ENCODE peak calls at places on chromosomes 6 and 20, in six cellular contexts. A is neuronal stem cell, W is H9, C is H1, H is mesenchymal stem cell, D is trophoblast cell. X is an unnamed sample.
A peak's percentile ranks its signal among the peaks of the same experiment; 100 is the strongest.

GRCh38 chr6:154938245-154938583 is 56.9 kb upstream of the TIAM2 start:
- DNase-seq in A (no peak), W (no peak), C (no peak), H (no peak), D (no peak), X (no peak)

GRCh38 chr6:13183446-13184088 is 144.8 kb downstream of the TBC1D7 start:
- DNase-seq in A (no peak), W (no peak), C (no peak), H (no peak), D (no peak), X (no peak)

GRCh38 chr6:66638099-66638498 is 931.1 kb upstream of the EYS start:
- DNase-seq in A (no peak), W (no peak), C (no peak), H (no peak), D (no peak), X (no peak)

GRCh38 chr6:77298298-77298697 is 165.0 kb downstream of the HTR1B start:
- DNase-seq in A (no peak), W (no peak), C (no peak), H (no peak), D (no peak), X (peak; percentile 5)

GRCh38 chr6:160141001-160141726 is 19.5 kb downstream of the SLC22A1 start:
- DNase-seq in A (no peak), W (no peak), C (no peak), H (no peak), D (no peak), X (peak; percentile 84)

GRCh38 chr6:3341467-3341866 is 82.7 kb downstream of the PSMG4 start:
- DNase-seq in A (no peak), W (peak; percentile 43), C (no peak), H (peak; percentile 71), D (no peak), X (peak; percentile 83)

GRCh38 chr6:149895702-149896310 is 2.1 kb downstream of the RAET1E start:
- DNase-seq in A (no peak), W (no peak), C (no peak), H (peak; percentile 78), D (no peak), X (peak; percentile 62)

GRCh38 chr6:134853111-134854055 is 96.5 kb downstream of the ALDH8A1 start:
- DNase-seq in A (no peak), W (no peak), C (no peak), H (no peak), D (no peak), X (peak; percentile 79)

GRCh38 chr6:167209577-167209975 is 51.8 kb upstream of the GPR31 start:
- DNase-seq in A (no peak), W (no peak), C (peak; percentile 41), H (no peak), D (no peak), X (no peak)

GRCh38 chr20:56211051-56211450 is 37.5 kb upstream of the MC3R start:
- DNase-seq in A (no peak), W (no peak), C (no peak), H (no peak), D (no peak), X (no peak)

GRCh38 chr6:35497571-35498406 is 910 bp upstream of the TEAD3 start:
- DNase-seq in A (peak; percentile 48), W (peak; percentile 85), C (peak; percentile 77), H (peak; percentile 88), D (no peak), X (peak; percentile 75)

GRCh38 chr6:100096936-100097335 is 102.9 kb upstream of the MCHR2 start:
- DNase-seq in A (no peak), W (no peak), C (no peak), H (no peak), D (no peak), X (no peak)

GRCh38 chr6:39884696-39885095 is 49.6 kb downstream of the MOCS1 start:
- DNase-seq in A (no peak), W (no peak), C (no peak), H (peak; percentile 32), D (no peak), X (peak; percentile 82)

GRCh38 chr6:39879535-39879934 is 54.7 kb downstream of the MOCS1 start:
- DNase-seq in A (no peak), W (no peak), C (no peak), H (no peak), D (no peak), X (peak; percentile 17)

GRCh38 chr6:39882567-39882953 is 51.7 kb downstream of the MOCS1 start:
- DNase-seq in A (no peak), W (no peak), C (no peak), H (peak; percentile 92), D (no peak), X (peak; percentile 98)

GRCh38 chr6:39880521-39881048 is 53.7 kb downstream of the MOCS1 start:
- DNase-seq in A (no peak), W (no peak), C (no peak), H (no peak), D (no peak), X (no peak)

DNA sequence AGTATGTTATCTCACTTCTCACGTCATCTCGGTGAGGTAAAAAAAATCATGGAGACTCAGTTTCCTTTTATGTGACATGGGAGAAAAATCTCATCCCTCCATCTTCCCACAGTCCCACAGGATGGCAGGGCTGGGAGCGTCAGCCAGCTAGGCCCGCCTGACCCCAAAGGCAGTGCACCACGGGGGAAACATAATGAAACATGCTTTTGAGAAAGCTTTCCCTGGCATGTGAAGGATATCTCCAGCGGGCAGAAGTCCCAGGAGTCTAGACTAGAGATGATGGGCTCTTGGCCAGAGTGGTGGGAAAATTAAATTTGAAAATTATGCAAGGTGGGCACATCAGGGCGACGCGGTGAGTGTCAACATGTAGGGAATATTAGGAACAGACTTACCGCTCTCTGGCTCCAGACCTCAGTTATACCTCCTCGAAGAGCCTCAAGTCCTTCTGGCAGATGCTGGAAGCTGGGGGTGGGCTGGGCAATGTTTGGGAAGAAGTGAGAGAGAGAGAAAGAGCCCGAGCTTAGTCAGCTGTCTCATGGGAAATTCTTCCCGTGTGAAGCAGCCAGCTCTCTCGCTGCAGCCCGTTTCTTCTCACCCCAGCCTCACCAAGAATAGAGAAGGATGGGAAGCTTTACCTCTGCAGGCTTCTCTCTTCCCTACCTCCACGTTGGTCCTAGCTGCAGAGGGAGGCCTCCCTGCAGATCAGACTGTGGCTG is 52.3 kb downstream of the MOCS1 start:
- DNase-seq in A (no peak), W (no peak), C (no peak), H (peak; percentile 87), D (no peak), X (peak; percentile 88)
- H2AFZ ChIP-seq in A (no peak overlapping the region), W (no peak overlapping the region), C (no peak overlapping the region), H (no peak overlapping the region), D (no peak overlapping the region), X (peak overlapping the region; percentile 90)

DNA sequence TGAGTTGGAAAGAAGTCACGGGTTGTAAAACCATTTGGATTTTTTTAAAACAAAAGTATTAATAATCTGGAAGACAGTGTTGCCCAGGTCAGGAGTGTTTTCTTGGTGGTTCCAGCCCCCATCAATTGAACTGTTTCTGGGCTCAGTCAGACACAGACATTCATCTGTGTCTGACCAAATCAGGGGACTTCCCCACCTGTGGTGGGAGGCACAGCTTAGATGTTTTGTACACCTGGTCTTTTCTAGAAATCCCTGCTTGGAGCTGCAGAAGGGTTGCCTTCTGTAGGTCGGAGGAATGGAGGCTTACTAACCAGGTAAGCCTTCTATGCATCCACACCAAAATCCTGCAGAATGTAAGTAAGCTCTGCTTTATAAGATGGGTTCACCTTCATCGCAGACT is 63.6 kb downstream of the CDS2 start:
- DNase-seq in A (no peak), W (no peak), C (no peak), H (no peak), D (no peak), X (no peak)
- H4K91ac ChIP-seq in A (no peak overlapping the region), W (no peak overlapping the region), C (no peak overlapping the region), H (no peak overlapping the region), D (no peak overlapping the region), X (no peak overlapping the region)

GRCh38 chr20:52476074-52476751 is 284.6 kb upstream of the ZFP64 start:
- DNase-seq in A (no peak), W (no peak), C (no peak), H (no peak), D (no peak), X (no peak)

GRCh38 chr20:52470561-52470960 is 279.0 kb upstream of the ZFP64 start:
- DNase-seq in A (no peak), W (no peak), C (no peak), H (peak; percentile 41), D (no peak), X (no peak)

GRCh38 chr20:52469143-52469542 is 277.6 kb upstream of the ZFP64 start:
- DNase-seq in A (no peak), W (no peak), C (no peak), H (no peak), D (no peak), X (no peak)

DNA sequence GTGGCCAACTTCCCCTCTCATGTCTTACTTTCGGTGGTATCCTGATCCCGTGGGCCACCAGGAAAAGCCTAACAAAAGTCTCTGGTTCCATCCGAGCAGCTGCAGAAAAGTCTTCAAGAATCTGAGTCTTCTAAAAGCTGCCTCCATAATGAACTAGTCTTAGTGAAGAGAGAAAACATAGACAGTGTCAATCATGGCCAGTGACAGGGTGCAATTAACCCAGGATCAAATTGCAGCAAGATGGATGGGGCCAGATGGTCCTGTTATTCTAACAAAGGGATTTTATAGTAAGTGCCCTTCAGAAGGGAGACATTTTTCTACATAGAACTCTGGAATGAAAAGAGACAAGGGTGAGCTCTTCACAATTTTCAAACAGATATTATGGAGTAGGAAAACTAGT is 281.6 kb upstream of the ZFP64 start:
- DNase-seq in A (no peak), W (no peak), C (no peak), H (no peak), D (no peak), X (no peak)
- H2AFZ ChIP-seq in A (no peak overlapping the region), W (no peak overlapping the region), C (no peak overlapping the region), H (no peak overlapping the region), D (no peak overlapping the region), X (no peak overlapping the region)

GRCh38 chr20:23131766-23132165 is 45.6 kb upstream of the CD93 start:
- DNase-seq in A (no peak), W (no peak), C (no peak), H (peak; percentile 31), D (peak; percentile 82), X (no peak)

GRCh38 chr20:23130622-23130916 is 44.4 kb upstream of the CD93 start:
- DNase-seq in A (no peak), W (no peak), C (no peak), H (no peak), D (no peak), X (no peak)

GRCh38 chr20:23132930-23133559 is 46.9 kb upstream of the CD93 start:
- DNase-seq in A (no peak), W (no peak), C (no peak), H (no peak), D (no peak), X (no peak)

GRCh38 chr20:23133560-23133998 is 47.5 kb upstream of the CD93 start:
- DNase-seq in A (no peak), W (no peak), C (no peak), H (no peak), D (no peak), X (no peak)

DNA sequence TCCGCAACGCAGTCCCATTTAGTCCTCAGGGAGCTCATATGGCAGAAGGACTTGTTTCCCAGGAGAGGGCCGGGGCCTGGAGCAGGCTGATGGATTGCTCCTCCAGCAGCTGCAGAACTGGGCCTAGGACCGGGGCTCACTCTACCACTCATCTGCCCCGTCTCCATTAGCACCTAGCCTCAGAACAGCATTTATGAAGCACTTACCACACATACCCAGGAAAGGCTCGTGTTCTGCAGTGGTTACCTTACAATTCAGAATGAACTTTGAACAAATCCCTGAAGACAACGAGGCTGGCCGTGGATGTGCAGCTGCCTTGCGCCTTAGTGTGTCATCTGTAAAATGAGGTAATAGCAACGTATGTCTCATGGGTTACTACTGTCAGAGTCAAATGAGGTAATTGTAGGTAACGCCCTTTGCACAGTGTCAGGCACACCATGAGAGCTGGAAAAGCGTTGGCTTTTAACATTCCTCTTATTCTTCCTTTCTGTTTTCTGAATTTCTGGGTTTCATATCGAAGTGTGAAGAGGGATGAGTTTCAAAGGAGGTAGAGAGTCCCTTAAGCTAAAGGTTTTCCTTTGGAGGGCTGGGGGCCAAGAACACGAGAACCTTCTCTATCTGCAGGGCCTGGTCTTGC is 46.3 kb upstream of the CD93 start:
- DNase-seq in A (no peak), W (no peak), C (no peak), H (no peak), D (peak; percentile 75), X (no peak)
- H4K91ac ChIP-seq in A (no peak overlapping the region), W (no peak overlapping the region), C (no peak overlapping the region), H (peak overlapping the region; percentile 37), D (no peak overlapping the region), X (no peak overlapping the region)

X was measured in IMR-90.